ENCODE peak calls at places on chromosome 6, in nine cellular contexts. Q is HTR-8/SVneo; K is stimulated activated CD8-positive, alpha-beta memory T cell treated with anti-CD3 and anti-CD28 coated beads, Interleukin-2, amount 100 ng/mL, for 1 hour; X is HT1080; R is AG04449; N is activated B cell treated with CpG ODN at 0.5 μM for 24 hours; L is neural crest cell; A is DMS153; M is foreskin fibroblast. S is an unnamed sample.
A peak's percentile ranks its signal among the peaks of the same experiment; 100 is the strongest.

GRCh38 chr6:98382246-98382645 is 452.1 kb upstream of the POU3F2 start:
- DNase-seq in A (no peak), K (no peak), Q (no peak), X (no peak), L (no peak), R (no peak), M (no peak), N (no peak), S (no peak)

GRCh38 chr6:154994881-154995240 is 254 bp upstream of the TIAM2 start:
- DNase-seq in L (peak; percentile 4), M (no peak), R (no peak), N (no peak), A (no peak), K (no peak), Q (no peak), X (no peak), S (no peak)

GRCh38 chr6:17354700-17355403 is 38.5 kb upstream of the CAP2 start:
- DNase-seq in R (peak; percentile 44), X (peak; percentile 81), L (no peak), N (no peak), M (peak; percentile 37), K (no peak), A (no peak), Q (peak; percentile 48), S (no peak)

GRCh38 chr6:20198156-20198555 is 14.1 kb downstream of the MBOAT1 start:
- DNase-seq in X (no peak), M (no peak), K (no peak), A (no peak), N (no peak), R (no peak), L (no peak), Q (no peak), S (no peak)

GRCh38 chr6:130075879-130076278 is 57.5 kb downstream of the L3MBTL3 start:
- DNase-seq in M (peak; percentile 18), L (no peak), A (no peak), R (no peak), X (no peak), Q (no peak), K (no peak), N (no peak), S (no peak)

GRCh38 chr6:85591207-85591606 is 2.5 kb downstream of the SNX14 start:
- DNase-seq in A (no peak), L (no peak), M (no peak), X (no peak), N (no peak), Q (no peak), R (no peak), K (no peak), S (no peak)

GRCh38 chr6:36724514-36725385 is 27.1 kb downstream of the RAB44 start:
- DNase-seq in M (peak; percentile 81), R (no peak), N (no peak), X (peak; percentile 55), K (no peak), L (peak; percentile 45), Q (peak; percentile 83), A (no peak), S (peak; percentile 3)

GRCh38 chr6:1610497-1611321 is 994 bp downstream of the FOXC1 start:
- DNase-seq in A (no peak), L (no peak), X (peak; percentile 32), K (no peak), R (no peak), Q (no peak), N (peak; percentile 52), M (peak; percentile 59), S (no peak)

GRCh38 chr6:43867246-43867645 is 97.2 kb downstream of the VEGFA start:
- DNase-seq in R (no peak), M (no peak), K (no peak), X (no peak), Q (no peak), L (no peak), N (no peak), A (no peak), S (no peak)

GRCh38 chr6:89612121-89612520 is 26.4 kb downstream of the LYRM2 start:
- DNase-seq in K (no peak), Q (no peak), R (no peak), M (no peak), A (no peak), X (no peak), L (no peak), N (no peak), S (no peak)

S was measured in substantia nigra.